ENCODE peak calls at places on chromosomes 4 and X, in ten cellular contexts. I is uterus, D is GM20000, X is breast epithelium, R is gastrocnemius medialis, Q is retinal pigment epithelial cell, U is A549, J is esophagus squamous epithelium, C is astrocyte of the cerebellum, E is transverse colon. O is an unnamed sample.

GRCh38 chrX:124239911-124240310 is 92.5 kb upstream of the TEX13D start:
- DNase-seq in J (no peak), C (no peak), U (no peak), Q (no peak), D (peak; percentile 8), I (no peak), X (no peak), R (no peak), E (no peak), O (no peak)

GRCh38 chr4:151219091-151219490 is 57.9 kb upstream of the PRSS48 start:
- DNase-seq in J (no peak), R (no peak), D (no peak), C (no peak), I (no peak), Q (no peak), X (no peak), E (no peak), U (no peak), O (no peak)

GRCh38 chr4:42420120-42420519 is 22.8 kb downstream of the SHISA3 start:
- DNase-seq in E (no peak), C (no peak), D (no peak), U (no peak), R (no peak), Q (no peak), J (no peak), I (no peak), X (no peak), O (no peak)

GRCh38 chrX:6384391-6384790 is 150.5 kb downstream of the VCX3A start:
- DNase-seq in U (no peak), R (no peak), J (no peak), Q (no peak), I (no peak), D (no peak), E (no peak), X (no peak), C (no peak), O (no peak)

GRCh38 chr4:98659106-98659592 is 738 bp upstream of the TSPAN5 start:
- DNase-seq in E (no peak), I (no peak), Q (no peak), D (no peak), R (no peak), C (no peak), X (no peak), U (peak; percentile 43), J (no peak), O (no peak)

GRCh38 chr4:3297066-3297859 is 4.4 kb downstream of the RGS12 start:
- DNase-seq in R (no peak), X (peak; percentile 17), Q (no peak), D (no peak), J (no peak), C (no peak), U (no peak), E (no peak), I (no peak), O (no peak)

GRCh38 chrX:96692454-96692853 is 7.8 kb downstream of the DIAPH2 start:
- DNase-seq in X (no peak), D (no peak), I (no peak), C (no peak), J (no peak), U (no peak), E (no peak), Q (no peak), R (no peak), O (no peak)

GRCh38 chr4:145938618-145939177 is at the start of gene ZNF827:
- DNase-seq in Q (no peak), X (no peak), D (peak; percentile 58), J (peak; percentile 45), U (peak; percentile 73), E (peak; percentile 78), I (peak; percentile 63), R (peak; percentile 34), C (no peak), O (no peak)

GRCh38 chrX:40058719-40059118 is 39.0 kb downstream of the BCOR start:
- DNase-seq in J (no peak), I (no peak), R (no peak), X (no peak), Q (no peak), U (no peak), D (no peak), E (peak; percentile 48), C (no peak), O (no peak)

GRCh38 chr4:160319221-160319867 is 1216.5 kb downstream of the RAPGEF2 start:
- DNase-seq in X (no peak), Q (peak; percentile 39), U (peak; percentile 99), I (no peak), D (no peak), C (peak; percentile 67), R (no peak), E (no peak), J (no peak), O (no peak)

GRCh38 chrX:48468247-48468671 is 1.8 kb downstream of the SLC38A5 start:
- DNase-seq in C (no peak), D (peak; percentile 50), U (no peak), I (no peak), J (no peak), Q (no peak), X (no peak), R (no peak), E (peak; percentile 62), O (no peak)

DNA sequence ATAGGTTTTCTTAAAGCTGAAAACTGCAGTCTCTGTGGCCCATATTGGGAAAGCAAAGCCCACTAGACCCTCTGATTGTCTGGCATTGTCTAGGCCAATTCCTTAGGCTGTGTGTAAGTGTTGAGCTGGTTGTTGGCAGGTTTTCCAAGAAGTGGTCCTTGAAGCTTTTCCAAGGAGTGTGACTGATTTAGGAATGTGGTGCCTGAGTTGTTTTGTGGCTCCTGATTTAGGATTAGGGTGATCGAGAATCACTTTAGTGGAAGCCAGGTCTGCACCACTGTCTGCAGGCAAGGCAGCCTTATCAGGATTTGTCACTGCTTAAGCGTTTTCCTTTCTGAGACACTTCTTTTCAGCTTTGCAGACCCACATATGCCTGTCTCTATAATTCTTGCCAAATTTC is 339.0 kb upstream of the DDX53 start:
- DNase-seq in D (no peak), Q (no peak), J (no peak), U (no peak), E (no peak), C (no peak), X (no peak), I (no peak), R (no peak), O (no peak)
- TF ChIP-seq CTCF in D (no peak), Q (no peak), J (no peak), U (no peak), E (no peak), C (no peak), X (no peak), I (no peak), R (no peak), O (no peak)

GRCh38 chr4:175380841-175381240 is 431.2 kb downstream of the GPM6A start:
- DNase-seq in Q (no peak), E (no peak), U (no peak), R (no peak), J (no peak), X (no peak), D (no peak), C (no peak), I (no peak), O (no peak)

GRCh38 chr4:175386776-175387507 is 425.1 kb downstream of the GPM6A start:
- DNase-seq in X (no peak), R (no peak), Q (no peak), I (no peak), U (no peak), J (peak; percentile 2), D (no peak), C (no peak), E (no peak), O (no peak)

DNA sequence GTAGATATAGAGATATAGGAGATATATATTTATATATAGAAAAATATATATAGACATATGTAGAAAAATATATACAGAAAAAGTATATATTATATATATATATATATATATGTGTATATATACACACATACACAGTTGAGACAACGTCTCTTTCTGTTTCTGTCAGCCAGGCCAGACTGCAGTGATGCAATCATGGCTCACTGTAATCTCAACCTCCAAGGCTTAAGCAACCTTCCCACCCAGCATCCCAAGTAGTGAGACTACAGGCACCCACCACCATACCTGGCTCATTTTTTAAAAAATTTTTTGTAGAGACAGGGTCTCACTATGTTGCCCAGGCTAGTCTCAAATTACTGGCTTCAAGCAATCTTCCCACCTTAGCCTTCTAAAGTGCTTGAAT is 426.3 kb downstream of the GPM6A start:
- DNase-seq in U (no peak), J (no peak), X (no peak), C (no peak), R (no peak), Q (no peak), I (no peak), E (no peak), D (no peak), O (no peak)
- TF ChIP-seq CTCF in U (no peak), J (no peak), X (no peak), C (no peak), R (no peak), Q (no peak), I (no peak), E (no peak), D (no peak), O (no peak)

DNA sequence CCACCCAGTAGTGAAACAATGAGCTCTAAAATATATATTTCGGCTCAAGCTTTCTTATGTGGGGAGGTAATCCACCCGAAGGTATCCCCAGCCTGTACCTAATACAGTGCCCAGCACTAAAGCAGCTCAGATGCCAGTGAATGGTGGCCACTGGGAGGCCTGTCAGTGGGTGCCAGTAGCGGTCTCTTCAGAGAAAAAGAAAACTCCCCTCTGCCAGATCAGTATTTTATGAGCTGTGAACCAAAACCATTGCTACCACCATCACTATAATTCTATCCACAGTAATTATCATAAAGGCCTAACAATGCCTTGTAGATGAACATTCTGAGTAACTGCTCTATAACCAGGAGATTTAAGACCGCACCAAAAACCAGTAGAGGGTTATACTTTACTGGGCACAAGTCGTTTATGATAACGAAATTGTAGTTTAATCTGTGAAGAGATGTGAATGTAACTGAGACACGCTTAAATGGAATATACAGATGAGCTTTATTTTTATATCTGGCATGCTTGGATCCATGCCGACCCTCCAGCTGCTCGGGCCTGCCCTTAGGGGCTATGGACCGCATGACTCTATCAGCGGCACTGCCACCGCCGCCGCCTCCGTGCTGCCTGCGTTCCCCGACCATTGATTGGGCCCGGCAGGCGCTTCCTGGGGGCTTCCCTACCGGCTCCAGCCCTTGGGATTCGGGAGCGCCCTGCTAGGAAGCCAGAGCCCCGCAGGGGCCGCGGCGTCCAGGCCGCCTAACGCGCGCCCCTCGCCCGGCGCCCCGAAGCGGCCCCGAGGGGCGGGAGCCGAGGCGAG is 586 bp upstream of the NFKB1 start:
- DNase-seq in J (no peak), C (no peak), U (peak; percentile 37), E (peak; percentile 52), X (peak; percentile 54), D (peak; percentile 25), I (peak; percentile 52), Q (no peak), R (peak; percentile 31), O (peak; percentile 66)
- TF ChIP-seq CTCF in J (no peak), C (peak; percentile 7), U (no peak), E (peak; percentile 31), X (no peak), D (no peak), I (no peak), Q (peak; percentile 23), R (no peak), O (no peak)

DNA sequence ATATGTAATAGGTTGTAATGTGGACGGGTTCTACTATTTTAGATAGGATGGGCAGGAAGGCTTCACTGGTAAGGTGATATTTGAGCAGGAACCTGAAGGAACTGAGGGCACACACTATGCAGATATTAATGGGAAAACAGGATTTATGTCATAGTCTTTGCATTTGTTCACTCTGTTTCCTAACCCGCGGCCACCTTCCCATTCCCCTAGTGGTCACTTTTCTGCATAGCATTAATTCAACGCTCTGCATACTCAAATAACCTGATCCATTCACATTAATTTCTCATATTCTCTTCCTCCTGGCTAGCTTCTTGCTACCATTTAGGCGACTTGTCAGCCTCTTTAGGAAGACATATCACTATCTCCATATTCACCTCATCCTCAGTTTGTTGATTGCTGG is 61.5 kb downstream of the GSPT2 start:
- DNase-seq in E (no peak), I (no peak), J (no peak), Q (no peak), D (no peak), R (no peak), C (no peak), X (no peak), U (peak; percentile 9), O (no peak)
- TF ChIP-seq CTCF in E (no peak), I (no peak), J (no peak), Q (peak; percentile 11), D (no peak), R (no peak), C (no peak), X (no peak), U (no peak), O (no peak)

O was measured in right atrium auricular region.